ENCODE peak calls at places on chromosome 9, in ten cellular contexts. One of them, this sample, is unnamed.
A peak's percentile ranks its signal among the peaks of the same experiment; 100 is the strongest.

GRCh38 chr9:114850871-114851270 is 45.0 kb upstream of the TNFSF15 start:
- DNase-seq in SK-MEL-5: no peak
- DNase-seq in breast epithelium: no peak
- DNase-seq in heart right ventricle: no peak
- DNase-seq in HFFc6: no peak
- DNase-seq in posterior vena cava: no peak
- DNase-seq in activated CD4-positive, alpha-beta memory T cell treated with anti-CD3 and anti-CD28 coated beads, Interleukin-2, amount 10 ng/mL, durations not matched to agents 7 days and 5 days: no peak
- DNase-seq in dorsolateral prefrontal cortex: no peak
- DNase-seq in T-cell: no peak
- DNase-seq in upper lobe of right lung: no peak
- DNase-seq in this sample: no peak

GRCh38 chr9:69131682-69132081 is 42.4 kb upstream of the TJP2 start:
- DNase-seq in SK-MEL-5: no peak
- DNase-seq in breast epithelium: no peak
- DNase-seq in heart right ventricle: no peak
- DNase-seq in HFFc6: peak; percentile 72
- DNase-seq in posterior vena cava: no peak
- DNase-seq in activated CD4-positive, alpha-beta memory T cell treated with anti-CD3 and anti-CD28 coated beads, Interleukin-2, amount 10 ng/mL, durations not matched to agents 7 days and 5 days: no peak
- DNase-seq in dorsolateral prefrontal cortex: no peak
- DNase-seq in T-cell: no peak
- DNase-seq in upper lobe of right lung: no peak
- DNase-seq in this sample: no peak

GRCh38 chr9:126009047-126009446 is 261.9 kb downstream of the PBX3 start:
- DNase-seq in SK-MEL-5: no peak
- DNase-seq in breast epithelium: no peak
- DNase-seq in heart right ventricle: no peak
- DNase-seq in HFFc6: no peak
- DNase-seq in posterior vena cava: no peak
- DNase-seq in activated CD4-positive, alpha-beta memory T cell treated with anti-CD3 and anti-CD28 coated beads, Interleukin-2, amount 10 ng/mL, durations not matched to agents 7 days and 5 days: no peak
- DNase-seq in dorsolateral prefrontal cortex: no peak
- DNase-seq in T-cell: no peak
- DNase-seq in upper lobe of right lung: no peak
- DNase-seq in this sample: no peak

GRCh38 chr9:114446036-114446435 is 58.3 kb upstream of the AKNA start:
- DNase-seq in SK-MEL-5: no peak
- DNase-seq in breast epithelium: no peak
- DNase-seq in heart right ventricle: no peak
- DNase-seq in HFFc6: peak; percentile 58
- DNase-seq in posterior vena cava: no peak
- DNase-seq in activated CD4-positive, alpha-beta memory T cell treated with anti-CD3 and anti-CD28 coated beads, Interleukin-2, amount 10 ng/mL, durations not matched to agents 7 days and 5 days: no peak
- DNase-seq in dorsolateral prefrontal cortex: no peak
- DNase-seq in T-cell: no peak
- DNase-seq in upper lobe of right lung: no peak
- DNase-seq in this sample: no peak

GRCh38 chr9:136769710-136770191 is 5.4 kb upstream of the LCN15 start:
- DNase-seq in SK-MEL-5: peak; percentile 64
- DNase-seq in breast epithelium: no peak
- DNase-seq in heart right ventricle: no peak
- DNase-seq in HFFc6: no peak
- DNase-seq in posterior vena cava: peak; percentile 76
- DNase-seq in activated CD4-positive, alpha-beta memory T cell treated with anti-CD3 and anti-CD28 coated beads, Interleukin-2, amount 10 ng/mL, durations not matched to agents 7 days and 5 days: peak; percentile 63
- DNase-seq in dorsolateral prefrontal cortex: no peak
- DNase-seq in T-cell: peak; percentile 22
- DNase-seq in upper lobe of right lung: peak; percentile 73
- DNase-seq in this sample: no peak

GRCh38 chr9:136093995-136094881 is 851 bp downstream of the NACC2 start:
- DNase-seq in SK-MEL-5: peak; percentile 49
- DNase-seq in breast epithelium: no peak
- DNase-seq in heart right ventricle: peak; percentile 83
- DNase-seq in HFFc6: peak; percentile 40
- DNase-seq in posterior vena cava: peak; percentile 93
- DNase-seq in activated CD4-positive, alpha-beta memory T cell treated with anti-CD3 and anti-CD28 coated beads, Interleukin-2, amount 10 ng/mL, durations not matched to agents 7 days and 5 days: peak; percentile 61
- DNase-seq in dorsolateral prefrontal cortex: no peak
- DNase-seq in T-cell: peak; percentile 36
- DNase-seq in upper lobe of right lung: peak; percentile 92
- DNase-seq in this sample: no peak

GRCh38 chr9:91117959-91118651 is 243.6 kb downstream of the AUH start:
- DNase-seq in SK-MEL-5: no peak
- DNase-seq in breast epithelium: no peak
- DNase-seq in heart right ventricle: peak; percentile 87
- DNase-seq in HFFc6: peak; percentile 59
- DNase-seq in posterior vena cava: peak; percentile 95
- DNase-seq in activated CD4-positive, alpha-beta memory T cell treated with anti-CD3 and anti-CD28 coated beads, Interleukin-2, amount 10 ng/mL, durations not matched to agents 7 days and 5 days: no peak
- DNase-seq in dorsolateral prefrontal cortex: peak; percentile 75
- DNase-seq in T-cell: no peak
- DNase-seq in upper lobe of right lung: peak; percentile 98
- DNase-seq in this sample: peak; percentile 6

GRCh38 chr9:87267251-87267679 is 230.4 kb upstream of the DAPK1 start:
- DNase-seq in SK-MEL-5: no peak
- DNase-seq in breast epithelium: no peak
- DNase-seq in heart right ventricle: no peak
- DNase-seq in HFFc6: no peak
- DNase-seq in posterior vena cava: no peak
- DNase-seq in activated CD4-positive, alpha-beta memory T cell treated with anti-CD3 and anti-CD28 coated beads, Interleukin-2, amount 10 ng/mL, durations not matched to agents 7 days and 5 days: no peak
- DNase-seq in dorsolateral prefrontal cortex: no peak
- DNase-seq in T-cell: no peak
- DNase-seq in upper lobe of right lung: no peak
- DNase-seq in this sample: no peak

GRCh38 chr9:132615822-132616221 is 33.4 kb downstream of the BARHL1 start:
- DNase-seq in SK-MEL-5: no peak
- DNase-seq in breast epithelium: no peak
- DNase-seq in heart right ventricle: no peak
- DNase-seq in HFFc6: no peak
- DNase-seq in posterior vena cava: no peak
- DNase-seq in activated CD4-positive, alpha-beta memory T cell treated with anti-CD3 and anti-CD28 coated beads, Interleukin-2, amount 10 ng/mL, durations not matched to agents 7 days and 5 days: no peak
- DNase-seq in dorsolateral prefrontal cortex: no peak
- DNase-seq in T-cell: no peak
- DNase-seq in upper lobe of right lung: no peak
- DNase-seq in this sample: no peak

GRCh38 chr9:19161257-19162025 is 34.1 kb upstream of the PLIN2 start:
- DNase-seq in SK-MEL-5: peak; percentile 96
- DNase-seq in breast epithelium: no peak
- DNase-seq in heart right ventricle: no peak
- DNase-seq in HFFc6: peak; percentile 98
- DNase-seq in posterior vena cava: no peak
- DNase-seq in activated CD4-positive, alpha-beta memory T cell treated with anti-CD3 and anti-CD28 coated beads, Interleukin-2, amount 10 ng/mL, durations not matched to agents 7 days and 5 days: peak; percentile 67
- DNase-seq in dorsolateral prefrontal cortex: no peak
- DNase-seq in T-cell: peak; percentile 14
- DNase-seq in upper lobe of right lung: no peak
- DNase-seq in this sample: no peak

GRCh38 chr9:70590264-70590646 is 175.8 kb upstream of the KLF9 start:
- DNase-seq in SK-MEL-5: peak; percentile 95
- DNase-seq in breast epithelium: no peak
- DNase-seq in heart right ventricle: no peak
- DNase-seq in HFFc6: peak; percentile 44
- DNase-seq in posterior vena cava: no peak
- DNase-seq in activated CD4-positive, alpha-beta memory T cell treated with anti-CD3 and anti-CD28 coated beads, Interleukin-2, amount 10 ng/mL, durations not matched to agents 7 days and 5 days: no peak
- DNase-seq in dorsolateral prefrontal cortex: no peak
- DNase-seq in T-cell: no peak
- DNase-seq in upper lobe of right lung: no peak
- DNase-seq in this sample: no peak

GRCh38 chr9:88772602-88773001 is 218.7 kb upstream of the S1PR3 start:
- DNase-seq in SK-MEL-5: no peak
- DNase-seq in breast epithelium: no peak
- DNase-seq in heart right ventricle: no peak
- DNase-seq in HFFc6: no peak
- DNase-seq in posterior vena cava: no peak
- DNase-seq in activated CD4-positive, alpha-beta memory T cell treated with anti-CD3 and anti-CD28 coated beads, Interleukin-2, amount 10 ng/mL, durations not matched to agents 7 days and 5 days: no peak
- DNase-seq in dorsolateral prefrontal cortex: no peak
- DNase-seq in T-cell: no peak
- DNase-seq in upper lobe of right lung: no peak
- DNase-seq in this sample: no peak

GRCh38 chr9:113631811-113632665 is 168.5 kb downstream of the RGS3 start:
- DNase-seq in SK-MEL-5: no peak
- DNase-seq in breast epithelium: peak; percentile 20
- DNase-seq in heart right ventricle: no peak
- DNase-seq in HFFc6: peak; percentile 68
- DNase-seq in posterior vena cava: peak; percentile 44
- DNase-seq in activated CD4-positive, alpha-beta memory T cell treated with anti-CD3 and anti-CD28 coated beads, Interleukin-2, amount 10 ng/mL, durations not matched to agents 7 days and 5 days: no peak
- DNase-seq in dorsolateral prefrontal cortex: no peak
- DNase-seq in T-cell: no peak
- DNase-seq in upper lobe of right lung: no peak
- DNase-seq in this sample: no peak

GRCh38 chr9:3329361-3329760 is 196.4 kb downstream of the RFX3 start:
- DNase-seq in SK-MEL-5: no peak
- DNase-seq in breast epithelium: no peak
- DNase-seq in heart right ventricle: no peak
- DNase-seq in HFFc6: peak; percentile 7
- DNase-seq in posterior vena cava: no peak
- DNase-seq in activated CD4-positive, alpha-beta memory T cell treated with anti-CD3 and anti-CD28 coated beads, Interleukin-2, amount 10 ng/mL, durations not matched to agents 7 days and 5 days: no peak
- DNase-seq in dorsolateral prefrontal cortex: no peak
- DNase-seq in T-cell: no peak
- DNase-seq in upper lobe of right lung: no peak
- DNase-seq in this sample: no peak

GRCh38 chr9:26667882-26668281 is 224.7 kb downstream of the CAAP1 start:
- DNase-seq in SK-MEL-5: no peak
- DNase-seq in breast epithelium: no peak
- DNase-seq in heart right ventricle: no peak
- DNase-seq in HFFc6: no peak
- DNase-seq in posterior vena cava: no peak
- DNase-seq in activated CD4-positive, alpha-beta memory T cell treated with anti-CD3 and anti-CD28 coated beads, Interleukin-2, amount 10 ng/mL, durations not matched to agents 7 days and 5 days: no peak
- DNase-seq in dorsolateral prefrontal cortex: no peak
- DNase-seq in T-cell: no peak
- DNase-seq in upper lobe of right lung: no peak
- DNase-seq in this sample: no peak

This sample was measured in NCI-H774.